ENCODE peak calls at places on chromosomes 11 and 22, in five cellular contexts. Q, B, V, X and W are unnamed samples.

GRCh38 chr11:35525501-35526175 is at the start of gene PAMR1:
- DNase-seq in Q (no peak), B (peak; percentile 75), V (no peak), X (no peak), W (peak; percentile 82)

GRCh38 chr11:10314199-10315072 is 9.6 kb downstream of the ADM start:
- DNase-seq in Q (no peak), B (no peak), V (no peak), X (peak; percentile 51), W (peak; percentile 63)

GRCh38 chr11:125627236-125627910 is 2.4 kb downstream of the CHEK1 start:
- DNase-seq in Q (no peak), B (no peak), V (no peak), X (no peak), W (peak; percentile 8)

GRCh38 chr22:31753005-31753633 is 700 bp upstream of the DEPDC5 start:
- DNase-seq in Q (no peak), B (peak; percentile 80), V (peak; percentile 16), X (peak; percentile 63), W (peak; percentile 34)

GRCh38 chr11:70019576-70020011 is 58.5 kb upstream of the ANO1 start:
- DNase-seq in Q (no peak), B (no peak), V (no peak), X (no peak), W (peak; percentile 30)

GRCh38 chr11:85685820-85686459 is at the start of gene CCDC89:
- DNase-seq in Q (peak; percentile 94), B (no peak), V (peak; percentile 58), X (peak; percentile 59), W (peak; percentile 62)

GRCh38 chr11:62012451-62013265 is 45.2 kb upstream of the FTH1 start:
- DNase-seq in Q (no peak), B (no peak), V (no peak), X (no peak), W (peak; percentile 83)

GRCh38 chr11:34192481-34193401 is 87.3 kb downstream of the NAT10 start:
- DNase-seq in Q (peak; percentile 96), B (no peak), V (peak; percentile 19), X (no peak), W (peak; percentile 96)

GRCh38 chr22:23786752-23787599 is at the start of gene SMARCB1:
- DNase-seq in Q (peak; percentile 84), B (peak; percentile 88), V (peak; percentile 84), X (peak; percentile 69), W (peak; percentile 98)

GRCh38 chr22:40325315-40325714 is 21.0 kb upstream of the ADSL start:
- DNase-seq in Q (no peak), B (no peak), V (no peak), X (no peak), W (no peak)

GRCh38 chr11:116232364-116232801 is 540.4 kb downstream of the BUD13 start:
- DNase-seq in Q (no peak), B (peak; percentile 15), V (no peak), X (no peak), W (no peak)

GRCh38 chr11:122681731-122682130 is 26.2 kb downstream of the UBASH3B start:
- DNase-seq in Q (no peak), B (no peak), V (peak; percentile 35), X (no peak), W (peak; percentile 56)

GRCh38 chr11:118251858-118252652 is at the start of gene MPZL3:
- DNase-seq in Q (no peak), B (peak; percentile 60), V (peak; percentile 59), X (peak; percentile 97), W (peak; percentile 33)

GRCh38 chr11:65488273-65489058 is 10.4 kb upstream of the MALAT1 start:
- DNase-seq in Q (no peak), B (peak; percentile 30), V (no peak), X (no peak), W (peak; percentile 88)

GRCh38 chr11:72072348-72072747 is 8.0 kb downstream of the NUMA1 start:
- DNase-seq in Q (peak; percentile 44), B (no peak), V (no peak), X (no peak), W (peak; percentile 88)

GRCh38 chr11:13487661-13488030 is 8.2 kb downstream of the PTH start:
- DNase-seq in Q (no peak), B (no peak), V (no peak), X (peak; percentile 66), W (no peak)

GRCh38 chr22:46734830-46735453 is 3.1 kb downstream of the CERK start:
- DNase-seq in Q (no peak), B (no peak), V (peak; percentile 16), X (peak; percentile 31), W (no peak)

GRCh38 chr11:124732230-124732629 is 7.5 kb upstream of the NRGN start:
- DNase-seq in Q (no peak), B (no peak), V (no peak), X (no peak), W (no peak)

GRCh38 chr11:119361056-119361787 is 14.7 kb upstream of the MFRP start:
- DNase-seq in Q (peak; percentile 33), B (peak; percentile 69), V (peak; percentile 73), X (peak; percentile 92), W (peak; percentile 86)

GRCh38 chr11:35323076-35323868 is 96.1 kb downstream of the SLC1A2 start:
- DNase-seq in Q (no peak), B (no peak), V (no peak), X (no peak), W (peak; percentile 64)